ENCODE peak calls at places on chromosome 21, in five cellular contexts. E is neural progenitor cell, Z is H9, Y is hepatocyte, A is PC-3. U is an unnamed sample. For H4K20me1 and H3K9me3, the result is how much of the 10 kb centered on the place peaks cover.

GRCh38 chr21:15826147-15826780 is 96.5 kb downstream of the USP25 start:
- DNase-seq in E (peak), Z (peak), Y (peak), A (peak), U (peak)

GRCh38 chr21:45595574-45596295 is 47.8 kb upstream of the PCBP3 start:
- DNase-seq in E (no peak), Z (no peak), Y (no peak), A (no peak), U (no peak)

GRCh38 chr21:33655591-33656221 is 13.4 kb downstream of the ITSN1 start:
- DNase-seq in E (no peak), Z (peak), Y (peak), A (peak), U (peak)

GRCh38 chr21:33219300-33219699 is 10.4 kb upstream of the IFNAR2 start:
- DNase-seq in E (no peak), Z (no peak), Y (no peak), A (no peak), U (no peak)

GRCh38 chr21:45988366-45989347 is 7.1 kb downstream of the COL6A1 start:
- DNase-seq in E (no peak), Z (no peak), Y (no peak), A (no peak), U (no peak)

GRCh38 chr21:40386301-40386911 is 460.6 kb downstream of the DSCAM start:
- DNase-seq in E (peak), Z (peak), Y (peak), A (peak), U (peak)

GRCh38 chr21:34358866-34359265 is 4.9 kb upstream of the KCNE2 start:
- DNase-seq in E (no peak), Z (no peak), Y (no peak), A (no peak), U (no peak)

GRCh38 chr21:34534522-34534921 is 22.5 kb upstream of the KCNE1 start:
- DNase-seq in E (no peak), Z (no peak), Y (no peak), A (no peak), U (peak)

GRCh38 chr21:33013618-33014017 is 12.1 kb upstream of the OLIG2 start:
- DNase-seq in E (peak), Z (no peak), Y (no peak), A (no peak), U (no peak)

GRCh38 chr21:46096997-46097825 is 701 bp upstream of the COL6A2 start:
- DNase-seq in E (no peak), Z (peak), Y (peak), A (no peak), U (peak)

DNA sequence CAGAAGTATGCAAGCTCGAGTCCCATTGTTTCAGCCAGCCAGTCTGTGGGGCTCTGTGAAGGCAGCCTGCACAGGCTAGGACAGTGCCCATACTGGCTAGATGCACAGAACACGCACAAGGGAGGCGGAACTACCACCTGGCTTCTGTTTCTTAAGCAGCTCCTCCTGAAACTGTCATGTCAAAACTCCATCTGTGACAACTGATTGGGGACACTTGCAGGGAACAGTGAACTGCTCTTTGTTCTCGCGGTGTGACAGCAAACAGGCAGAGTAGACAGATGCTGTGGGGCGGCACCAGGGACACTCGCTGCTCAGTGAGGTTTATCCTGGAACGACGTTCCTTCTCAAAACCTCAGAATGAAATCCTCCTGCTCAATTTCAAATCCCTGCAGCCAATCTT is 73.9 kb downstream of the ERG start:
- DNase-seq in E (peak), Z (no peak), Y (no peak), A (no peak), U (no peak)
- H4K20me1 ChIP-seq in E (under half), Z (under half), Y (under half), A (under half), U (under half)

GRCh38 chr21:30243691-30244090 is 27.8 kb upstream of the CLDN8 start:
- DNase-seq in E (no peak), Z (no peak), Y (no peak), A (no peak), U (no peak)

GRCh38 chr21:30238168-30238567 is 22.3 kb upstream of the CLDN8 start:
- DNase-seq in E (no peak), Z (no peak), Y (no peak), A (no peak), U (no peak)

GRCh38 chr21:30240661-30241060 is 24.8 kb upstream of the CLDN8 start:
- DNase-seq in E (no peak), Z (no peak), Y (no peak), A (no peak), U (no peak)
- H3K9me3 ChIP-seq in E (under half), Z (under half), Y (under half), A (under half), U (under half)

GRCh38 chr21:43367859-43368258 is 59.1 kb downstream of the SIK1 start:
- DNase-seq in E (no peak), Z (no peak), Y (no peak), A (no peak), U (no peak)

GRCh38 chr21:43369124-43369523 is 57.8 kb downstream of the SIK1 start:
- DNase-seq in E (no peak), Z (no peak), Y (peak), A (peak), U (peak)

GRCh38 chr21:43369596-43370090 is 57.3 kb downstream of the SIK1 start:
- DNase-seq in E (no peak), Z (no peak), Y (no peak), A (no peak), U (peak)

GRCh38 chr21:43367296-43367695 is 59.6 kb downstream of the SIK1 start:
- DNase-seq in E (no peak), Z (no peak), Y (no peak), A (no peak), U (no peak)

GRCh38 chr21:43368685-43369084 is 58.2 kb downstream of the SIK1 start:
- DNase-seq in E (no peak), Z (no peak), Y (no peak), A (no peak), U (no peak)
- H4K20me1 ChIP-seq in E (under half), Z (under half), Y (under half), A (under half), U (under half)

GRCh38 chr21:24759348-24760118 is 847.7 kb downstream of the MRPL39 start:
- DNase-seq in E (no peak), Z (no peak), Y (no peak), A (peak), U (no peak)
- H3K9me3 ChIP-seq in E (under half), Z (under half), Y (under half), A (under half), U (under half)

DNA sequence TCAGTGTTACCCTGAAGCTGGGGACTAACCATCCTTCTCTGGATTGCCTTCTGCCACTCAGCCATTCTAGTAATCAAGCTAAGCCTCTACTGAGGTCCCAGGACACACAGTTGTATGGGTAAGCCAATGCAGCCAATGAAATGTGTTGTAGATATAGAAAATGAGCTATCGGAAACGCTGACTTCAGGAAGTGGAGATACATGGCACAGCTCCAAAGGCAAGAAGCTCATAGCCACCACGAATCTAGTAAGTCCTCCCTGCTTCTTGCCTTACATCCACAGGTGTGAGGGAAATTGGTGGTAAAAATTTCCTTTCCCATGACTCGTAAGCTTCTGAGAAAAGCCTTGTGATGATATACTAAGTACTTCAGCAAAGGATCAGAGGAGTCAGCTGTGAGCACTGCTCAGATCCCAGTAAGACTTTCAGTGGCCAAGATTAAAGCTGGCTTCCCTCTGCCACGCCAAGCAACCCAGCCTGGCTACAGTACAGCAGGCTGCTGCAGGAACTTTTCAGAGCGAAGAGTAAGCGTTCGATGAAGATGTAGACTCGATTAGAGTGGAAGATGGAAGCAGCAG is 117.7 kb downstream of the SIM2 start:
- DNase-seq in E (peak), Z (no peak), Y (no peak), A (no peak), U (no peak)
- H4K20me1 ChIP-seq in E (under half), Z (under half), Y (under half), A (under half), U (under half)

GRCh38 chr21:30986966-30987365 is 51.3 kb downstream of the KRTAP19-8 start:
- DNase-seq in E (no peak), Z (no peak), Y (no peak), A (no peak), U (no peak)
- H3K9me3 ChIP-seq in E (under half), Z (under half), Y (under half), A (under half), U (under half)

DNA sequence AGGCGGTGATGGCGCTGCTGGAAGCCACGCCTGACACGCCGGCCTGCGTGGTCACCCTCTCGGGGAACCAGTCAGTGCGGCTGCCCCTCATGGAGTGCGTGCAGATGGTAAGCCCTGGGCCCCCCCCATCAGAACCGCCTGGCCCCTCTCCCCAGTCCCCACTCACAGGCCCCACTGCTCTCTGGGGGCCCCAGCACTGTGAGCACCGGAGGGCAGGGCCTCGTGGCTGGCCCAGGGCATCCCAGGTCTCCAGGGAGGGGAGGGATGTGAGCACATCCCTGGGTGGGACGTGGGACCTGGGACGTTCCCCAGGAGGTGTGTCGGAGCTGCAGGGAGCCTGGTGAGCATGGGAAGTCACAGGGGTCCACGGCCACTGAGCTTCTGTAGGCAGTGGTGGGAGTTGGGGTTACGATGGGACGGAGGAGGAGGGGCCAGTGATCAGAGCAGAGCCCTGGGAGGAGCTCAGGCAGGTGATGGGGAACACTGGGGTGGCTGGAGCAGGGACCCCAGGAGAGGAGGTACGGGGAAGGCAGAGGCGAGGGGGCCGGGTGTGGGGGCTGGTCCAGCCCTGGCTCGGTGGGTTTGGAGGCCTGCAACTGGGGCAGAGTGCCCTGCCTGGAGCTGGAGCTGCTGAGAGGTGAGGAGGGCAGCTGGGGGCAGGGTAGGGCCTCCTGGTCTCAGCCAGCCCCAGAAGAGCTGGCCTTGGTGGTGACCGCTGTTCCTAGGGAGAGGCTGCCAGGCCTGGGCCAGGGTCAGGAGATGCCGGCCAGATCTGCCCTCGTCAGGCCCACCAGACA is 18.8 kb downstream of the PFKL start:
- DNase-seq in E (no peak), Z (no peak), Y (no peak), A (no peak), U (no peak)
- H4K20me1 ChIP-seq in E (under half), Z (under half), Y (under half), A (under half), U (under half)

DNA sequence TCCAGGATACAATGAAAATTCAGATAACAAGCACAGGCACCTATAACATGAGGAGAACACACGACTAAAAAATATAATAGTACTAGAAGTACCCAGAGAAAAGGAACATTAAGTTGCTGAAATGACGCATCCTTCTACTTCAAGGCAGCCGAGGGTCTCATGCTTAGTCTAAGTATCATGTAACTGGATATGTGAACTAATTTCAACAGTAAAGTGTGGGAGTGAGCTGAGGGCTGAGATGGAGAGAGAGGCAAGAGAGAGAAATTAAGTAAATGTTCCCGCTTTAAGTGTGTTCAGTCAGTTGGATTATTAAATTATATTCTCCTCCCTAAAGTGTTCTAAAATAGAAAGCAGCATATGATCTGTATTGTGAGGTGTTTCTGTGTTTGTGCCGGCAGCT is 152.2 kb upstream of the KRTAP19-8 start:
- DNase-seq in E (no peak), Z (no peak), Y (no peak), A (no peak), U (no peak)
- H3K9me3 ChIP-seq in E (under half), Z (under half), Y (under half), A (under half), U (under half)

GRCh38 chr21:37413553-37414291 is 47.1 kb downstream of the DYRK1A start:
- DNase-seq in E (no peak), Z (no peak), Y (no peak), A (no peak), U (no peak)
- H4K20me1 ChIP-seq in E (half or more), Z (under half), Y (half or more), A (half or more), U (under half)

U was measured in GM23248.